ENCODE peak calls at places on chromosome 19, in four cellular contexts. One of them, this sample, is unnamed. For H3K36me3, the result is how much of the 10 kb centered on the place peaks cover.

GRCh38 chr19:6042776-6043726 is 65.1 kb upstream of the RANBP3 start:
- DNase-seq in colonic mucosa: no peak
- DNase-seq in ovary: no peak
- DNase-seq in HCT116: no peak
- DNase-seq in this sample: no peak

GRCh38 chr19:16359074-16359473 is 34.4 kb downstream of the KLF2 start:
- DNase-seq in ovary: no peak
- DNase-seq in colonic mucosa: no peak
- DNase-seq in HCT116: no peak
- DNase-seq in this sample: no peak

GRCh38 chr19:6663236-6664187 is 6.4 kb downstream of the TNFSF14 start:
- DNase-seq in colonic mucosa: no peak
- DNase-seq in ovary: no peak
- DNase-seq in HCT116: no peak
- DNase-seq in this sample: no peak

GRCh38 chr19:34345934-34346333 is 19.1 kb upstream of the GPI start:
- DNase-seq in ovary: peak
- DNase-seq in HCT116: peak
- DNase-seq in colonic mucosa: peak
- DNase-seq in this sample: peak

GRCh38 chr19:7505682-7506384 is 10.1 kb upstream of the ZNF358 start:
- DNase-seq in HCT116: no peak
- DNase-seq in colonic mucosa: no peak
- DNase-seq in ovary: peak
- DNase-seq in this sample: no peak

GRCh38 chr19:41548954-41549688 is 26.8 kb upstream of the CEACAM21 start:
- DNase-seq in HCT116: no peak
- DNase-seq in colonic mucosa: no peak
- DNase-seq in ovary: no peak
- DNase-seq in this sample: peak

GRCh38 chr19:54482889-54483288 is 9.8 kb upstream of the CDC42EP5 start:
- DNase-seq in HCT116: no peak
- DNase-seq in colonic mucosa: no peak
- DNase-seq in ovary: no peak
- DNase-seq in this sample: no peak

GRCh38 chr19:55484571-55485438 is at the start of gene NAT14:
- DNase-seq in HCT116: no peak
- DNase-seq in colonic mucosa: no peak
- DNase-seq in ovary: peak
- DNase-seq in this sample: peak

GRCh38 chr19:48490980-48491792 is 20.4 kb downstream of the LMTK3 start:
- DNase-seq in HCT116: peak
- DNase-seq in colonic mucosa: peak
- DNase-seq in ovary: peak
- DNase-seq in this sample: peak

GRCh38 chr19:28701491-28701890 is 511.5 kb downstream of the UQCRFS1 start:
- DNase-seq in colonic mucosa: no peak
- DNase-seq in HCT116: no peak
- DNase-seq in ovary: no peak
- DNase-seq in this sample: no peak

GRCh38 chr19:36093146-36093662 is 17.7 kb upstream of the OVOL3 start:
- DNase-seq in colonic mucosa: no peak
- DNase-seq in HCT116: no peak
- DNase-seq in ovary: no peak
- DNase-seq in this sample: no peak

GRCh38 chr19:54312011-54312410 is 955 bp downstream of the LILRA5 start:
- DNase-seq in colonic mucosa: no peak
- DNase-seq in ovary: no peak
- DNase-seq in HCT116: no peak
- DNase-seq in this sample: no peak

GRCh38 chr19:54179921-54180452 is 7.0 kb upstream of the TMC4 start:
- DNase-seq in HCT116: no peak
- DNase-seq in colonic mucosa: peak
- DNase-seq in ovary: no peak
- DNase-seq in this sample: peak

GRCh38 chr19:33891773-33892172 is 95.1 kb downstream of the KCTD15 start:
- DNase-seq in colonic mucosa: no peak
- DNase-seq in ovary: no peak
- DNase-seq in HCT116: no peak
- DNase-seq in this sample: no peak

GRCh38 chr19:35318679-35319448 is 10.1 kb upstream of the CD22 start:
- DNase-seq in colonic mucosa: peak
- DNase-seq in HCT116: peak
- DNase-seq in ovary: peak
- DNase-seq in this sample: peak

GRCh38 chr19:45440873-45441654 is 17.3 kb upstream of the ERCC1 start:
- DNase-seq in colonic mucosa: no peak
- DNase-seq in HCT116: no peak
- DNase-seq in ovary: no peak
- DNase-seq in this sample: no peak

GRCh38 chr19:49513746-49514118 is 1.3 kb downstream of the FCGRT start:
- DNase-seq in HCT116: no peak
- DNase-seq in ovary: no peak
- DNase-seq in colonic mucosa: no peak
- DNase-seq in this sample: no peak

GRCh38 chr19:49518033-49518432 is 5.6 kb downstream of the FCGRT start:
- DNase-seq in ovary: no peak
- DNase-seq in HCT116: no peak
- DNase-seq in colonic mucosa: no peak
- DNase-seq in this sample: no peak

GRCh38 chr19:49514151-49514550 is 1.7 kb downstream of the FCGRT start:
- DNase-seq in colonic mucosa: no peak
- DNase-seq in ovary: no peak
- DNase-seq in HCT116: no peak
- DNase-seq in this sample: no peak

GRCh38 chr19:49515767-49516166 is 3.3 kb downstream of the FCGRT start:
- DNase-seq in HCT116: no peak
- DNase-seq in ovary: no peak
- DNase-seq in colonic mucosa: no peak
- DNase-seq in this sample: no peak

GRCh38 chr19:49512970-49513745 is 697 bp downstream of the FCGRT start:
- DNase-seq in ovary: peak
- DNase-seq in colonic mucosa: peak
- DNase-seq in HCT116: no peak
- DNase-seq in this sample: peak
- H3K36me3 ChIP-seq in ovary: under half
- H3K36me3 ChIP-seq in colonic mucosa: under half
- H3K36me3 ChIP-seq in HCT116: under half
- H3K36me3 ChIP-seq in this sample: under half

DNA sequence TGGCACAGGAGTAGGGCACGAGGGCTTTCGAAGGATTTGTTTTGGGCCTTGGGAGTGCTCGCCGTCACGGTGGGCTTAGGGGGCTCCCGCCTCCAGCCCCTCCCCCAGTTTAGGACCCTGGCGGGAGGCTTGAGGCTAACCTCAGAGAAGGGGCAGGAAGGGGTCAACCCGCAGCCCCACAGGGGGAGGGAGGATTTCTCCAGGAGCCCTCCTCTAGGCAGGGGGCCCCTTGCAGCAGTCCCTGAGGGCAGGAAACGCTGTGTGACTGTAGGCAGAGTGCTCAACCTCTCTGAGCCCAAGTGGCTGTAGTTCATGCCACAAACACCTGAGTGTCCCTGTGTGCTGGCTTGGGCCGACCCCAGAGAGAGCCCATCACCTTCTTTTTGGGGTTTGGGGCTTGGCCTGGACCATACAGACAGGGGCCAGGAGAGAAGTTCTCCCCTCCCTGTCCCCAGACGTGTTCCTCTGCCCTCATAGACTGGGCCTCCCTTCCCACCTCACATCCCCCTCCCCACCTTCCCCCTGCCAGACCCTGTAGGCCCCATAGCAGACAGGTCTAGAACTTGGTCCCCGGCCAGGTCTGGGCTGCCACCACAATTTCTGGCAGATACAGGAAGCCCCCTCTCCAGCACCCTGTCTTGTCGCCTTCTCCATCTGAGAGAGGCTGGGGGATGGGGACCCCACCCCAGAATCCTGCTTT is 8.1 kb downstream of the ISYNA1 start:
- DNase-seq in ovary: peak
- DNase-seq in HCT116: no peak
- DNase-seq in colonic mucosa: no peak
- DNase-seq in this sample: no peak
- H3K27ac ChIP-seq in ovary: peak
- H3K27ac ChIP-seq in HCT116: no peak
- H3K27ac ChIP-seq in colonic mucosa: no peak
- H3K27ac ChIP-seq in this sample: peak

GRCh38 chr19:1783354-1783753 is 28.7 kb downstream of the ATP8B3 start:
- DNase-seq in ovary: no peak
- DNase-seq in colonic mucosa: no peak
- DNase-seq in HCT116: no peak
- DNase-seq in this sample: no peak

GRCh38 chr19:1777149-1777548 is 23.8 kb downstream of the ONECUT3 start:
- DNase-seq in HCT116: no peak
- DNase-seq in ovary: no peak
- DNase-seq in colonic mucosa: no peak
- DNase-seq in this sample: no peak

GRCh38 chr19:1782501-1782900 is 29.2 kb downstream of the ONECUT3 start:
- DNase-seq in HCT116: no peak
- DNase-seq in ovary: no peak
- DNase-seq in colonic mucosa: no peak
- DNase-seq in this sample: no peak

GRCh38 chr19:1779604-1779973 is 26.3 kb downstream of the ONECUT3 start:
- DNase-seq in ovary: no peak
- DNase-seq in colonic mucosa: no peak
- DNase-seq in HCT116: no peak
- DNase-seq in this sample: no peak

GRCh38 chr19:1780272-1780957 is 27.1 kb downstream of the ONECUT3 start:
- DNase-seq in HCT116: no peak
- DNase-seq in ovary: no peak
- DNase-seq in colonic mucosa: no peak
- DNase-seq in this sample: no peak
- TF ChIP-seq CTCF in HCT116: no peak
- TF ChIP-seq CTCF in ovary: no peak
- TF ChIP-seq CTCF in colonic mucosa: no peak
- TF ChIP-seq CTCF in this sample: no peak

DNA sequence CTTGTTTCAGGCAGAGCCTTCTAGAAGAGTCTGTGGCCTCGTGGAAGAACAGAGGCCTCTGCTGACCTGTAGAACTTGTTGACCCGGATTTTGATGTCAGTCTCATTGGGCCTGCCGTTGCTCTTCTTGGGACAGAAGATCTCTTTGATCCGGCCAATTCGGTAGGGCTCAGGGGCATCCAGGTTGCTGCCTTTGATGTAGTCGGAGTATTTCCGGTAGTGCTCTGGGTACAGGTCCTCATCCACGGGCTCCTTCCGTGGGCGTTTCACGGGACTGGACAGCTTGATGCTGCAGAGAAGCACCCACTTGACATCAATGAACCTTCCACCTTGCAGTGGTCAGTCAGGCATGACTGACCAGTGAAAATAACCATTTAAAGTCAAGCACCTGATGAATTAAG is 24.0 kb upstream of the EIF3G start:
- DNase-seq in ovary: no peak
- DNase-seq in colonic mucosa: no peak
- DNase-seq in HCT116: no peak
- DNase-seq in this sample: peak
- H3K36me3 ChIP-seq in ovary: under half
- H3K36me3 ChIP-seq in colonic mucosa: under half
- H3K36me3 ChIP-seq in HCT116: half or more
- H3K36me3 ChIP-seq in this sample: under half

DNA sequence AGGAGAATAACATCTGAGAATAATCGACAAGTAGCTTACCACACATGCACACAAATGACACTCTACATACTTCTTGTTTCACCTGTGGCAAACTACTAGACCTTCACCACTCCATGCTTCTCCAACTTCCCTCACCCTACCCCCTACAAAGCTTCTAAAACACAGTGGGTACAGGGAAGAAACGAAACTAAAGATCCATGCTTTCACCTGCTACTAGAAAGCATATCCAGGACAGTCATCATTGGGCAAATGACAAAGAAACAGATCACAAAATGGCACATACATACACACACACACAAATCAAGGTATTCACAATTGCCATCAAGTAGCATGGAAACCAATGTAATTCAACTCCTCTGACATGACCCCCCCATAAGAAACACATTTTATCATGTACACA is 10.6 kb downstream of the BRD4 start:
- DNase-seq in HCT116: no peak
- DNase-seq in colonic mucosa: no peak
- DNase-seq in ovary: no peak
- DNase-seq in this sample: no peak
- H3K27ac ChIP-seq in HCT116: no peak
- H3K27ac ChIP-seq in colonic mucosa: no peak
- H3K27ac ChIP-seq in ovary: no peak
- H3K27ac ChIP-seq in this sample: no peak